ENCODE peak calls at places on chromosomes 16 and 17, in five cellular contexts. E is trophoblast cell, H is mesenchymal stem cell, N is neuronal stem cell, T is H1. F is an unnamed sample.

GRCh38 chr16:79638386-79639106 is 38.0 kb upstream of the MAF start:
- DNase-seq in N (no peak), E (no peak), T (no peak), H (no peak), F (no peak)

GRCh38 chr16:22326369-22326652 is 29.1 kb downstream of the POLR3E start:
- DNase-seq in E (no peak), T (no peak), H (no peak), N (no peak), F (no peak)

GRCh38 chr16:11259288-11259621 is 3.3 kb upstream of the SOCS1 start:
- DNase-seq in T (no peak), H (no peak), N (no peak), E (no peak), F (no peak)

GRCh38 chr17:63534078-63534570 is 11.0 kb downstream of the KCNH6 start:
- DNase-seq in E (no peak), T (no peak), N (no peak), H (no peak), F (no peak)

GRCh38 chr16:11992008-11992584 is 15.6 kb downstream of the SNX29 start:
- DNase-seq in T (no peak), E (no peak), N (no peak), H (no peak), F (no peak)

GRCh38 chr16:55508271-55508921 is 476 bp upstream of the LPCAT2 start:
- DNase-seq in N (no peak), H (no peak), E (no peak), T (no peak), F (no peak)

GRCh38 chr17:72403713-72404209 is 282.9 kb downstream of the SOX9 start:
- DNase-seq in T (no peak), E (no peak), N (no peak), H (no peak), F (no peak)

GRCh38 chr17:41813699-41814124 is 908 bp downstream of the FKBP10 start:
- DNase-seq in E (no peak), H (peak), N (no peak), T (no peak), F (no peak)

GRCh38 chr16:89801800-89802199 is 14.6 kb downstream of the FANCA start:
- DNase-seq in H (no peak), E (no peak), N (no peak), T (no peak), F (no peak)

GRCh38 chr16:65119905-65120341 is 1.9 kb downstream of the CDH11 start:
- DNase-seq in H (peak), T (no peak), E (no peak), N (peak), F (no peak)

GRCh38 chr16:81376880-81377279 is 62.1 kb downstream of the GAN start:
- DNase-seq in T (no peak), E (no peak), N (no peak), H (no peak), F (no peak)

GRCh38 chr16:12252616-12253015 is 276.1 kb downstream of the SNX29 start:
- DNase-seq in N (no peak), T (no peak), H (no peak), E (no peak), F (no peak)

GRCh38 chr17:32806646-32807045 is 70.3 kb downstream of the MYO1D start:
- DNase-seq in E (no peak), T (no peak), N (no peak), H (no peak), F (no peak)

GRCh38 chr16:69120096-69120664 is 12.2 kb downstream of the CHTF8 start:
- DNase-seq in N (no peak), E (no peak), T (no peak), H (no peak), F (no peak)

GRCh38 chr16:57480754-57481230 is 5.5 kb downstream of the DOK4 start:
- DNase-seq in N (no peak), E (no peak), T (no peak), H (no peak), F (no peak)

GRCh38 chr16:61128545-61129323 is 907.5 kb downstream of the CDH8 start:
- DNase-seq in E (no peak), T (no peak), N (no peak), H (no peak), F (peak)

GRCh38 chr16:31711344-31711845 is 162.2 kb upstream of the ZNF267 start:
- DNase-seq in T (no peak), H (no peak), E (no peak), N (no peak), F (no peak)

GRCh38 chr17:8859804-8860430 is 7.6 kb downstream of the PIK3R6 start:
- DNase-seq in T (no peak), N (no peak), H (no peak), E (no peak), F (peak)

GRCh38 chr17:57045868-57046671 is 39.0 kb upstream of the AKAP1 start:
- DNase-seq in H (no peak), N (no peak), E (no peak), T (no peak), F (peak)

GRCh38 chr17:79883202-79883601 is 44.0 kb upstream of the CBX4 start:
- DNase-seq in H (no peak), N (no peak), E (no peak), T (no peak), F (no peak)

GRCh38 chr17:58176200-58176599 is 9.4 kb downstream of the OR4D2 start:
- DNase-seq in H (peak), E (no peak), T (no peak), N (peak), F (no peak)

GRCh38 chr17:31824771-31825360 is 34.2 kb downstream of the COPRS start:
- DNase-seq in N (no peak), T (no peak), H (no peak), E (no peak), F (no peak)

GRCh38 chr16:649646-650045 is 481 bp downstream of the WDR90 start:
- DNase-seq in H (peak), T (no peak), E (no peak), N (no peak), F (no peak)

GRCh38 chr16:77169650-77170236 is 21.2 kb upstream of the MON1B start:
- DNase-seq in E (peak), H (peak), T (peak), N (peak), F (peak)

GRCh38 chr16:4800290-4801041 is 2.0 kb downstream of the ROGDI start:
- DNase-seq in H (no peak), E (no peak), N (no peak), T (no peak), F (no peak)

GRCh38 chr16:84357191-84357651 is 11.1 kb upstream of the ATP2C2 start:
- DNase-seq in N (no peak), E (no peak), T (no peak), H (no peak), F (no peak)

GRCh38 chr17:1783834-1784611 is 22.2 kb downstream of the SERPINF1 start:
- DNase-seq in N (no peak), T (no peak), E (peak), H (peak), F (no peak)

GRCh38 chr17:29562615-29563014 is 4.2 kb downstream of the ABHD15 start:
- DNase-seq in E (no peak), H (no peak), T (peak), N (no peak), F (no peak)

GRCh38 chr16:79653337-79654000 is 52.9 kb upstream of the MAF start:
- DNase-seq in T (no peak), N (no peak), E (no peak), H (no peak), F (no peak)

GRCh38 chr17:12790806-12791148 is 1.5 kb downstream of the ARHGAP44 start:
- DNase-seq in E (peak), N (no peak), H (no peak), T (no peak), F (no peak)

DNA sequence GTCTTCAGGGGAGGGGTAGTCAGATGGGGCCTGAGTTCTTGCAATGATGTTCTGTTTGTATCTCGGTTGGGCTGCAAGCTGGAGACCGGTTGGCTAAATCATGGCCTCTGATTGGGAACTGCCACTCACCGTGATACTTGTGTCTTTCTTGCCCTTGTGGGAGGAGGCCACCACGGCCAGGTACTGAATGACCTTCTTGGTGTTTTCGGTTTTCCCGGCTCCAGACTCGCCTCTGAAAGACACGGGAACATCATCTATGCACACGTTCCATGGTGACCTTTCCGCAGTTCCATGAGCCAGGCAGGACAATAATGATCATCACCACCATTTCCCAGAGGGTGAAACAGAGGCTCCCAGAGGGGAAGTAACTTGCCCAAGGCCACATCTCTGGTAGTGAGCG is 70.3 kb downstream of the MYH11 start:
- DNase-seq in N (no peak), E (no peak), T (no peak), H (no peak), F (no peak)
- H2BK12ac ChIP-seq in N (no peak), E (no peak), T (no peak), H (no peak), F (no peak)

DNA sequence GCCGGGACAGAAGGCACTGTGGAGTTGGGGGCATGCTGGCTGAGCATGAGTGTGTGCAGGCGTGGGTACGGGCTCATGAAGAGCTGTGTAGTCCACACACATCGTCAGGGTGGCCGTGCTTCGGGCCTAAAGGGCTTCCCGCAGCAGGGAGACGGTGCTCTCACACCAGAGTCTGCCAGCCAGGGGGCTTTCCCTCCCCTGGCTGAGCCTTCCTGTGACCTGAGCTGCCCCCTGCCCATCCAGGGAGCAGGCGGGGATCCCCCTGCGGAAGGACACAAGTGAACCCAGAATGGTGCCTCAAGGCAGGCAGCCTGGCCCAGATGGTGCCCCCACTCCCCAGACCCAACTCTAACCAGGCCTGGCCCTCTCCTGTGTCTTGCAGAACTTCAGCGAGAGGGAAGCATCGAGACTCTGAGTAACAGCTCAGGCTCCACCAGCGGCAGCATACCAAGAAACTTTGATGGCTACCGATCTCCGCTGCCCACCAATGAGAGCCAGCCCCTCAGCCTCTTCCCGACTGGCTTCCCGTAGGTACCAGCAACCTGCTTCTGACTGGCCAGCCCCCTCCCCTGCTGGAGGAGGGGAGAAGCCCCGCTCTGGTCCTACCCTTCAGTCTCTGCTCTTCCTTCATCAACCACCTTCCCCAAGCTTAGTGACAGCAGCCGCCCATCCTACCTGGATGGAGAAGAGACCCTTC is 7.9 kb upstream of the TBX2 start:
- DNase-seq in N (no peak), H (no peak), E (no peak), T (no peak), F (no peak)
- H2BK12ac ChIP-seq in N (peak), H (peak), E (no peak), T (no peak), F (no peak)

GRCh38 chr16:19926449-19927390 is 42.1 kb upstream of the GPRC5B start:
- DNase-seq in T (no peak), H (peak), N (no peak), E (no peak), F (peak)
- H2BK12ac ChIP-seq in T (no peak), H (peak), N (no peak), E (no peak), F (no peak)

GRCh38 chr17:74362811-74363498 is 1.3 kb upstream of the BTBD17 start:
- DNase-seq in T (no peak), E (no peak), H (no peak), N (no peak), F (no peak)
- H2BK12ac ChIP-seq in T (peak), E (no peak), H (no peak), N (peak), F (no peak)

GRCh38 chr17:77852666-77853207 is 105.8 kb upstream of the TNRC6C start:
- DNase-seq in N (no peak), H (no peak), T (no peak), E (no peak), F (no peak)

GRCh38 chr17:77854759-77855745 is 103.5 kb upstream of the TNRC6C start:
- DNase-seq in E (no peak), N (no peak), T (no peak), H (no peak), F (no peak)

GRCh38 chr17:77854083-77854758 is 104.3 kb upstream of the TNRC6C start:
- DNase-seq in T (no peak), N (no peak), H (no peak), E (no peak), F (no peak)

GRCh38 chr17:77851921-77852320 is 106.6 kb upstream of the TNRC6C start:
- DNase-seq in H (no peak), N (no peak), E (no peak), T (no peak), F (no peak)

DNA sequence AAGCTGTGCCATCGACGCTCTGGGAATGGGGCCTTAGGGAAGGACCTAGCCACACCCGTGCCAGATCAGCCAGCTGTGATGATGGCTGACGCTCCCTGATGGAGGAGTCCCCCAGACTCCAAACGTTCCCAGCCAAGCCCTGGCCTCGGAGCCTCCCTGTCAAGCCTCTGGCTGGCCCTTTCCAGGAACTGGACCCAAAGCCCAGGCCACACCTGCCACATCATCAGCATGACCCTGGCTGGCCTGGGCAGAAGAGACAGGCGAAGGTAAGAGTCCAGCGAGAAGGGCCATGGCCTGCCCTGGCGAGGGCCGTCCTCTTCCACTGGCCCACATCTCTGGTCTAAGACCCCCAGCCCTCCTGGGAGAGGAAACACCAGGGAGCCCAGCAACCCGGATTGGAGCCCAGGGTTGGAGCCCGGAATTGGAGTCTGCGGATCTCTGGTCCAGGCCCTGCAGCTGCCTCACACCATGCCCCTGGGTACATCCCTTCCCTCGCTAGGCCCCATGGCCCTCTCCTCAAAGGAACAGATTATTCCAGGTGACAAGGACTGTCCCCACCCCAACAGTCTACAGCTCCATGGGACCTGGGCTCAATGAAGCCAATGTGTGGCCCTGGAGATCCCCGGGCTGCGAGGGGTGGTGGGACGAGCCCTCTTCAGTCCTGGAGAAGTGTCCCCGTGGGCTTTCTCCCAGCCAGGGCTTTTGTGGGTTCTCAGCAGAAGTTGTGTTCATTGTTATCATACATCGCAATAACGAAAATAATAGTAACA is 105.1 kb upstream of the TNRC6C start:
- DNase-seq in H (no peak), E (no peak), N (no peak), T (no peak), F (no peak)
- H2BK12ac ChIP-seq in H (no peak), E (no peak), N (peak), T (no peak), F (no peak)